ENCODE peak calls at places on chromosomes 13 and 19, in five cellular contexts. L, N, R, P and Z are unnamed samples.

GRCh38 chr19:628168-628567 is 5.2 kb downstream of the POLRMT start:
- DNase-seq in L (no peak), N (no peak), R (no peak), P (peak), Z (no peak)

GRCh38 chr19:8655340-8655709 is 24.9 kb downstream of the NFILZ start:
- DNase-seq in L (no peak), N (no peak), R (no peak), P (no peak), Z (peak)

GRCh38 chr19:47526798-47527197 is 11.9 kb upstream of the NAPA start:
- DNase-seq in L (no peak), N (no peak), R (no peak), P (no peak), Z (no peak)

GRCh38 chr19:29836409-29836825 is 24.6 kb downstream of the CCNE1 start:
- DNase-seq in L (no peak), N (no peak), R (no peak), P (no peak), Z (no peak)

GRCh38 chr19:35021016-35021415 is 9.3 kb upstream of the SCN1B start:
- DNase-seq in L (no peak), N (no peak), R (no peak), P (no peak), Z (no peak)

GRCh38 chr19:16076154-16076957 is at the start of gene TPM4:
- DNase-seq in L (peak), N (peak), R (peak), P (peak), Z (peak)

GRCh38 chr19:435707-436412 is 25.0 kb downstream of the SHC2 start:
- DNase-seq in L (no peak), N (no peak), R (no peak), P (no peak), Z (no peak)

GRCh38 chr13:78372581-78372980 is 230.8 kb downstream of the POU4F1 start:
- DNase-seq in L (no peak), N (no peak), R (no peak), P (no peak), Z (no peak)

GRCh38 chr19:805161-805561 is 7.9 kb downstream of the PTBP1 start:
- DNase-seq in L (no peak), N (no peak), R (no peak), P (peak), Z (no peak)